ENCODE peak calls at places on chromosomes 6 and 20, in ten cellular contexts. B is fibroblast of lung; N is adipocyte; G is CD4-positive, CD25-positive, alpha-beta regulatory T cell; O is body of pancreas; J is mesenchymal stem cell; Y is hepatocyte; A is left lung; Q is transverse colon; P is tibial artery. R is an unnamed sample. For H3K9me3, the result is how much of the 10 kb centered on the place peaks cover.

GRCh38 chr6:36590237-36590636 is 3.9 kb upstream of the SRSF3 start:
- DNase-seq in O (no peak), B (peak), G (no peak), A (no peak), Y (peak), J (peak), P (no peak), Q (no peak), N (peak), R (no peak)

GRCh38 chr6:22411408-22412105 is 114.7 kb upstream of the PRL start:
- DNase-seq in O (no peak), Q (no peak), Y (no peak), B (peak), J (no peak), P (no peak), G (no peak), N (peak), A (no peak), R (no peak)

GRCh38 chr6:136326038-136326561 is 36.5 kb upstream of the BCLAF1 start:
- DNase-seq in Q (no peak), N (peak), J (peak), P (no peak), B (peak), O (no peak), G (no peak), A (no peak), Y (peak), R (no peak)

GRCh38 chr6:158066161-158066781 is 84.6 kb downstream of the SYNJ2 start:
- DNase-seq in A (no peak), G (no peak), Y (no peak), N (no peak), O (no peak), P (no peak), B (no peak), J (no peak), Q (no peak), R (no peak)

GRCh38 chr6:10248378-10248843 is 166.5 kb downstream of the TFAP2A start:
- DNase-seq in B (no peak), Q (no peak), G (no peak), O (no peak), Y (no peak), N (peak), A (no peak), P (no peak), J (no peak), R (no peak)

GRCh38 chr20:25389858-25390537 is 637 bp downstream of the ABHD12 start:
- DNase-seq in Y (peak), J (peak), O (peak), A (peak), B (no peak), N (peak), Q (peak), G (peak), P (no peak), R (no peak)

GRCh38 chr20:19284400-19285178 is 72.1 kb downstream of the SLC24A3 start:
- DNase-seq in A (no peak), B (no peak), O (no peak), N (no peak), Y (no peak), Q (no peak), J (no peak), G (no peak), P (no peak), R (no peak)

GRCh38 chr6:10000461-10000992 is 414.3 kb downstream of the TFAP2A start:
- DNase-seq in Q (no peak), J (no peak), N (peak), O (no peak), Y (no peak), P (no peak), G (no peak), B (no peak), A (no peak), R (no peak)

GRCh38 chr6:33882154-33882553 is 78.4 kb upstream of the MLN start:
- DNase-seq in A (no peak), Q (peak), Y (peak), N (no peak), G (no peak), J (no peak), B (peak), O (no peak), P (no peak), R (no peak)

GRCh38 chr20:4726710-4727391 is 5.1 kb downstream of the PRND start:
- DNase-seq in G (peak), J (peak), O (no peak), P (no peak), N (peak), A (peak), B (peak), Q (peak), Y (no peak), R (no peak)

GRCh38 chr6:124961784-124962611 is at the start of gene RNF217:
- DNase-seq in J (peak), Q (peak), B (peak), N (peak), O (peak), G (no peak), A (peak), P (peak), Y (peak), R (no peak)

GRCh38 chr20:45036044-45036755 is 64.7 kb downstream of the KCNS1 start:
- DNase-seq in J (peak), P (no peak), B (peak), Y (no peak), Q (no peak), N (peak), G (no peak), A (no peak), O (no peak), R (no peak)

GRCh38 chr6:90180526-90180925 is 116.1 kb downstream of the BACH2 start:
- DNase-seq in G (no peak), B (no peak), Q (no peak), J (no peak), O (no peak), Y (no peak), P (no peak), A (no peak), N (no peak), R (no peak)

GRCh38 chr20:38278763-38279162 is 18.2 kb upstream of the KIAA1755 start:
- DNase-seq in A (no peak), Q (no peak), G (no peak), O (no peak), P (no peak), Y (no peak), J (peak), B (no peak), N (no peak), R (no peak)

GRCh38 chr6:48835421-48835958 is 627.6 kb downstream of the MMUT start:
- DNase-seq in P (no peak), Y (no peak), O (no peak), G (no peak), A (no peak), Q (no peak), B (peak), N (peak), J (peak), R (no peak)

GRCh38 chr6:132498638-132499037 is 14.3 kb downstream of the STX7 start:
- DNase-seq in Q (no peak), G (no peak), O (no peak), J (no peak), P (no peak), A (no peak), B (no peak), N (no peak), Y (no peak), R (no peak)

GRCh38 chr20:51966296-51966971 is 164.1 kb upstream of the SALL4 start:
- DNase-seq in A (peak), Q (peak), O (peak), P (peak), Y (peak), G (peak), N (peak), J (peak), B (peak), R (no peak)

GRCh38 chr6:147279423-147279822 is 75.2 kb downstream of the STXBP5 start:
- DNase-seq in P (no peak), O (no peak), Q (no peak), J (peak), N (peak), Y (no peak), G (no peak), B (peak), A (no peak), R (no peak)

GRCh38 chr6:106796754-106797153 is 167.4 kb downstream of the QRSL1 start:
- DNase-seq in B (no peak), Y (no peak), O (no peak), P (no peak), J (no peak), Q (no peak), A (no peak), G (no peak), N (no peak), R (no peak)

GRCh38 chr20:48102821-48103635 is 317.7 kb upstream of the SULF2 start:
- DNase-seq in O (no peak), Q (no peak), P (no peak), J (peak), A (no peak), B (no peak), Y (no peak), N (peak), G (no peak), R (no peak)

GRCh38 chr20:641516-641913 is 11.5 kb downstream of the SRXN1 start:
- DNase-seq in P (no peak), Q (no peak), A (no peak), J (peak), B (no peak), N (no peak), Y (no peak), O (no peak), G (no peak), R (no peak)

GRCh38 chr20:12790856-12791255 is 217.9 kb upstream of the SPTLC3 start:
- DNase-seq in Y (no peak), Q (no peak), A (no peak), P (no peak), O (no peak), J (no peak), N (no peak), B (no peak), G (no peak), R (no peak)

GRCh38 chr6:34829137-34829536 is 37.3 kb downstream of the BLTP3A start:
- DNase-seq in P (no peak), Q (no peak), N (no peak), B (no peak), A (no peak), O (no peak), J (no peak), G (no peak), Y (no peak), R (no peak)

GRCh38 chr6:89148016-89148750 is 2.3 kb downstream of the PM20D2 start:
- DNase-seq in J (no peak), N (no peak), A (no peak), Y (no peak), G (no peak), B (peak), P (no peak), O (no peak), Q (no peak), R (no peak)

GRCh38 chr6:9412951-9413559 is 977.7 kb upstream of the SLC35B3 start:
- DNase-seq in P (no peak), O (peak), A (no peak), J (no peak), G (peak), N (peak), Y (peak), Q (peak), B (peak), R (no peak)

GRCh38 chr6:121247386-121247785 is 86.9 kb downstream of the TBC1D32 start:
- DNase-seq in B (peak), P (no peak), A (no peak), Y (no peak), O (no peak), J (peak), Q (no peak), G (peak), N (no peak), R (no peak)

GRCh38 chr6:46925563-46926253 is 4.0 kb upstream of the ADGRF5 start:
- DNase-seq in O (peak), Y (peak), G (no peak), Q (no peak), A (peak), B (peak), J (peak), P (peak), N (peak), R (no peak)

GRCh38 chr20:60105404-60105803 is 147.2 kb downstream of the CDH26 start:
- DNase-seq in P (no peak), J (no peak), Q (no peak), N (no peak), A (no peak), Y (no peak), B (no peak), G (no peak), O (no peak), R (no peak)

GRCh38 chr6:3830806-3831205 is 18.4 kb upstream of the FAM50B start:
- DNase-seq in O (no peak), A (no peak), B (no peak), J (no peak), Y (no peak), Q (no peak), G (no peak), N (no peak), P (no peak), R (no peak)

GRCh38 chr6:121573466-121573865 is 138.0 kb downstream of the GJA1 start:
- DNase-seq in J (no peak), P (no peak), G (no peak), B (no peak), Q (no peak), A (no peak), O (no peak), N (no peak), Y (no peak), R (no peak)

GRCh38 chr6:44008821-44009370 is 118.4 kb downstream of the MRPL14 start:
- DNase-seq in O (no peak), P (peak), A (no peak), N (no peak), G (no peak), Q (no peak), Y (no peak), J (no peak), B (no peak), R (no peak)

GRCh38 chr6:30556714-30556963 is 350 bp upstream of the GNL1 start:
- DNase-seq in B (no peak), Y (peak), O (no peak), J (no peak), N (no peak), G (peak), A (peak), Q (peak), P (peak), R (peak)

GRCh38 chr20:56091635-56092180 is 86.4 kb upstream of the CBLN4 start:
- DNase-seq in P (no peak), G (no peak), O (no peak), Q (no peak), N (no peak), Y (no peak), A (no peak), B (no peak), J (no peak), R (no peak)
- H3K9me3 ChIP-seq in P (under half), G (under half), O (under half), Q (under half), N (under half), Y (under half), A (under half), B (under half), J (under half), R (under half)

DNA sequence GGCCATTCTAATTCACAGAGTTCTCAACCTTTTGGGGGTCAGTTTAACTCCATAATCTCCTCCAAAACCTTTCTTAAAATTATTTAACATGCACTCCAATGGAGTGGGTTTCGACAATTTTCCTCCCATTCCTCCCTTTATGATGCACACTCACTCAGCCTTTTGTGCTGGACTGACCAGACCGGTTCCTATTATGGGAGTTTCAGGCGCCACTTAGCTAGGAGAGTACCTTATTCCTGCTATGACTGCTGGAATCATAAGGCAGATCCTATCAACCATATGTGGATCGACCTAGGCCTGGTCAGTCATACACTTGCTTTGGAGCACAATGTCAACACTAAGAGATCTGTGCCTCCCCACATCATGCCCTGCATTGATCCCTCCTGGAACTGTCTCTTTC is 63.9 kb upstream of the MOCS1 start:
- DNase-seq in N (no peak), B (no peak), A (no peak), O (no peak), J (no peak), G (no peak), Q (no peak), Y (no peak), P (no peak), R (no peak)
- H3K9me3 ChIP-seq in N (under half), B (under half), A (under half), O (under half), J (under half), G (under half), Q (under half), Y (under half), P (under half), R (under half)

GRCh38 chr6:27297484-27297856 is 14.6 kb downstream of the POM121L2 start:
- DNase-seq in Y (no peak), G (no peak), A (no peak), P (no peak), B (no peak), J (no peak), O (no peak), Q (no peak), N (no peak), R (no peak)
- H3K9me3 ChIP-seq in Y (under half), G (under half), A (under half), P (under half), B (under half), J (under half), O (under half), Q (under half), N (under half), R (under half)

GRCh38 chr6:41885930-41886329 is 9.2 kb downstream of the USP49 start:
- DNase-seq in J (no peak), N (no peak), Y (no peak), B (no peak), A (no peak), Q (no peak), P (no peak), G (no peak), O (no peak), R (no peak)
- H3K9me3 ChIP-seq in J (under half), N (under half), Y (under half), B (under half), A (under half), Q (under half), P (under half), G (under half), O (under half), R (under half)

DNA sequence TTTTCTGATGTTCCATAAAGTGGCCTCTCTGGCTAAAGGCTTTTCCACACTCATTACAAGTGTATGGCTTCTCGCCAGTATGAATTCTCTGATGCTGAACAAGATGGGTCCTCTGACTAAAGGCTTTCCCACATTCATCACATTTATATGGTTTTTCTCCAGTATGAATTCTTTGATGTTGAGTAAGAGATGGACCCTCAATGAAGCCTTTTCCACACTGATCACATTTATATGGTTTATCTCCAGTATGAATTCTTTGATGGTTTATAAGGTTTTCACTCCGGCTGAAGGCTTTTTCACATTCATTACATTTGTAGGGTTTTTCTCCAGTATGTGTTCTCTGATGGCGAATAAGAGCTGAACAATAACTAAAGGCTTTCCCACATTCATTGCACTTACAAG is 20.4 kb downstream of the ZNF184 start:
- DNase-seq in O (no peak), J (peak), B (peak), Y (no peak), G (peak), P (no peak), A (no peak), Q (no peak), N (peak), R (no peak)
- H3K9me3 ChIP-seq in O (under half), J (half or more), B (under half), Y (half or more), G (half or more), P (under half), A (half or more), Q (half or more), N (half or more), R (half or more)

GRCh38 chr6:169971171-169971861 is 219.9 kb downstream of the ERMARD start:
- DNase-seq in J (no peak), N (no peak), Y (no peak), Q (peak), B (no peak), P (no peak), O (no peak), A (no peak), G (no peak), R (no peak)

GRCh38 chr6:169972736-169973135 is 221.3 kb downstream of the ERMARD start:
- DNase-seq in Y (no peak), G (no peak), A (peak), J (no peak), O (no peak), P (no peak), Q (no peak), N (no peak), B (no peak), R (no peak)

GRCh38 chr6:169970306-169970988 is 219.0 kb downstream of the ERMARD start:
- DNase-seq in A (no peak), O (no peak), Y (no peak), G (no peak), J (no peak), B (no peak), P (no peak), Q (peak), N (no peak), R (peak)

GRCh38 chr6:169974663-169975062 is 223.2 kb downstream of the ERMARD start:
- DNase-seq in N (no peak), A (no peak), J (no peak), P (no peak), O (no peak), Q (no peak), Y (no peak), B (no peak), G (no peak), R (no peak)

GRCh38 chr6:169971951-169972651 is 220.7 kb downstream of the ERMARD start:
- DNase-seq in P (no peak), J (no peak), A (no peak), N (no peak), Y (no peak), Q (no peak), B (no peak), G (no peak), O (no peak), R (peak)
- H3K9me3 ChIP-seq in P (under half), J (under half), A (under half), N (under half), Y (under half), Q (under half), B (under half), G (under half), O (under half), R (under half)

GRCh38 chr6:11692451-11693376 is 85.9 kb downstream of the ADTRP start:
- DNase-seq in G (no peak), N (no peak), Y (no peak), B (no peak), O (no peak), P (no peak), Q (no peak), J (no peak), A (no peak), R (no peak)
- H3K9me3 ChIP-seq in G (under half), N (under half), Y (under half), B (under half), O (under half), P (under half), Q (under half), J (under half), A (under half), R (under half)

GRCh38 chr6:168016756-168017525 is 19.5 kb downstream of the KIF25 start:
- DNase-seq in J (no peak), Y (no peak), P (no peak), A (no peak), G (no peak), N (no peak), Q (no peak), B (peak), O (no peak), R (no peak)
- H3K9me3 ChIP-seq in J (under half), Y (under half), P (under half), A (under half), G (under half), N (under half), Q (under half), B (under half), O (under half), R (under half)

DNA sequence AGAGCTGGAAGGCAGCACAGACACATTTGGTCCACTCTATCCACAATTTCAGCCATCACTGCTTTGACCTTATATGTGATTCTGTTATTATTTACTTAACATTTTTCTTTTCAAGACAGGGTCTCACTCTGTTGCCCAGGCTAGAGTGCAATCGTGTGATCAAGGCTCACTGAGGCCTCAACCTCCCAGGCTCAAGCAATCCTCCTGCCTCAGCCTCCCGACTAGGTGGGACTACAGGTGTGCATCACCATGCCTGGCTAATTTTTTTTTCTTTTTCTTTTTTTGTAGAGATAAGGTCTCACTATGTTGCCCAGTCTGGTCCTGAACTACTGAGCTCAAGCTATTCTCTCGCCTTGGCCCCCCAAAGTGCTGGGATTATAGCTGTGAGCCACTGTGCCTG is 40.3 kb downstream of the BCL2L1 start:
- DNase-seq in A (no peak), Y (no peak), B (no peak), P (no peak), J (no peak), O (no peak), Q (no peak), G (no peak), N (no peak), R (no peak)
- H3K9me3 ChIP-seq in A (under half), Y (under half), B (under half), P (under half), J (under half), O (under half), Q (under half), G (under half), N (under half), R (under half)

R was measured in T-helper 17 cell.